ENCODE peak calls at places on chromosomes 3 and 15, in nine cellular contexts. One of them, this sample, is unnamed.

GRCh38 chr15:41334293-41335120 is 1.8 kb downstream of the NUSAP1 start:
- DNase-seq in LHCN-M2: no peak
- DNase-seq in stimulated activated CD8-positive, alpha-beta memory T cell treated with anti-CD3 and anti-CD28 coated beads, Interleukin-4, amount 100 ng/mL, for 24 hours: no peak
- DNase-seq in 8988T: no peak
- DNase-seq in left colon: no peak
- DNase-seq in NCI-H1092 treated with DMSO at 0.1 percent for 48 hours: no peak
- DNase-seq in amygdala: no peak
- DNase-seq in activated CD4-positive, CD25-positive, alpha-beta regulatory T cell treated with anti-CD3 and anti-CD28 coated beads, Interleukin-2, amount 50 U/mL, for 16 hours: no peak
- DNase-seq in tibial nerve: no peak
- DNase-seq in this sample: no peak

GRCh38 chr15:57820119-57820518 is 113.6 kb downstream of the POLR2M start:
- DNase-seq in activated CD4-positive, CD25-positive, alpha-beta regulatory T cell treated with anti-CD3 and anti-CD28 coated beads, Interleukin-2, amount 50 U/mL, for 16 hours: no peak
- DNase-seq in LHCN-M2: peak; percentile 84
- DNase-seq in stimulated activated CD8-positive, alpha-beta memory T cell treated with anti-CD3 and anti-CD28 coated beads, Interleukin-4, amount 100 ng/mL, for 24 hours: no peak
- DNase-seq in left colon: no peak
- DNase-seq in tibial nerve: no peak
- DNase-seq in 8988T: no peak
- DNase-seq in amygdala: no peak
- DNase-seq in NCI-H1092 treated with DMSO at 0.1 percent for 48 hours: no peak
- DNase-seq in this sample: no peak

GRCh38 chr3:106824856-106825255 is 552.4 kb upstream of the CCDC54 start:
- DNase-seq in activated CD4-positive, CD25-positive, alpha-beta regulatory T cell treated with anti-CD3 and anti-CD28 coated beads, Interleukin-2, amount 50 U/mL, for 16 hours: no peak
- DNase-seq in tibial nerve: no peak
- DNase-seq in left colon: no peak
- DNase-seq in amygdala: no peak
- DNase-seq in LHCN-M2: peak; percentile 86
- DNase-seq in NCI-H1092 treated with DMSO at 0.1 percent for 48 hours: no peak
- DNase-seq in stimulated activated CD8-positive, alpha-beta memory T cell treated with anti-CD3 and anti-CD28 coated beads, Interleukin-4, amount 100 ng/mL, for 24 hours: no peak
- DNase-seq in 8988T: no peak
- DNase-seq in this sample: no peak

GRCh38 chr3:4947028-4947427 is 32.2 kb upstream of the BHLHE40 start:
- DNase-seq in NCI-H1092 treated with DMSO at 0.1 percent for 48 hours: no peak
- DNase-seq in LHCN-M2: no peak
- DNase-seq in 8988T: no peak
- DNase-seq in left colon: no peak
- DNase-seq in stimulated activated CD8-positive, alpha-beta memory T cell treated with anti-CD3 and anti-CD28 coated beads, Interleukin-4, amount 100 ng/mL, for 24 hours: no peak
- DNase-seq in amygdala: no peak
- DNase-seq in activated CD4-positive, CD25-positive, alpha-beta regulatory T cell treated with anti-CD3 and anti-CD28 coated beads, Interleukin-2, amount 50 U/mL, for 16 hours: no peak
- DNase-seq in tibial nerve: no peak
- DNase-seq in this sample: no peak

GRCh38 chr3:37210230-37210629 is 35.8 kb upstream of the LRRFIP2 start:
- DNase-seq in LHCN-M2: peak; percentile 48
- DNase-seq in activated CD4-positive, CD25-positive, alpha-beta regulatory T cell treated with anti-CD3 and anti-CD28 coated beads, Interleukin-2, amount 50 U/mL, for 16 hours: no peak
- DNase-seq in tibial nerve: no peak
- DNase-seq in amygdala: no peak
- DNase-seq in left colon: no peak
- DNase-seq in NCI-H1092 treated with DMSO at 0.1 percent for 48 hours: no peak
- DNase-seq in 8988T: no peak
- DNase-seq in stimulated activated CD8-positive, alpha-beta memory T cell treated with anti-CD3 and anti-CD28 coated beads, Interleukin-4, amount 100 ng/mL, for 24 hours: no peak
- DNase-seq in this sample: no peak

GRCh38 chr3:38490288-38490860 is 5.8 kb upstream of the EXOG start:
- DNase-seq in 8988T: no peak
- DNase-seq in tibial nerve: no peak
- DNase-seq in activated CD4-positive, CD25-positive, alpha-beta regulatory T cell treated with anti-CD3 and anti-CD28 coated beads, Interleukin-2, amount 50 U/mL, for 16 hours: no peak
- DNase-seq in left colon: no peak
- DNase-seq in LHCN-M2: no peak
- DNase-seq in amygdala: no peak
- DNase-seq in stimulated activated CD8-positive, alpha-beta memory T cell treated with anti-CD3 and anti-CD28 coated beads, Interleukin-4, amount 100 ng/mL, for 24 hours: no peak
- DNase-seq in NCI-H1092 treated with DMSO at 0.1 percent for 48 hours: no peak
- DNase-seq in this sample: no peak

GRCh38 chr3:59607628-59608027 is 557.8 kb upstream of the CFAP20DC start:
- DNase-seq in tibial nerve: no peak
- DNase-seq in NCI-H1092 treated with DMSO at 0.1 percent for 48 hours: peak; percentile 65
- DNase-seq in activated CD4-positive, CD25-positive, alpha-beta regulatory T cell treated with anti-CD3 and anti-CD28 coated beads, Interleukin-2, amount 50 U/mL, for 16 hours: no peak
- DNase-seq in left colon: no peak
- DNase-seq in LHCN-M2: no peak
- DNase-seq in stimulated activated CD8-positive, alpha-beta memory T cell treated with anti-CD3 and anti-CD28 coated beads, Interleukin-4, amount 100 ng/mL, for 24 hours: no peak
- DNase-seq in 8988T: no peak
- DNase-seq in amygdala: no peak
- DNase-seq in this sample: peak; percentile 4

GRCh38 chr15:74821091-74821789 is 5.2 kb upstream of the CPLX3 start:
- DNase-seq in tibial nerve: no peak
- DNase-seq in activated CD4-positive, CD25-positive, alpha-beta regulatory T cell treated with anti-CD3 and anti-CD28 coated beads, Interleukin-2, amount 50 U/mL, for 16 hours: no peak
- DNase-seq in stimulated activated CD8-positive, alpha-beta memory T cell treated with anti-CD3 and anti-CD28 coated beads, Interleukin-4, amount 100 ng/mL, for 24 hours: no peak
- DNase-seq in LHCN-M2: no peak
- DNase-seq in 8988T: no peak
- DNase-seq in left colon: no peak
- DNase-seq in amygdala: no peak
- DNase-seq in NCI-H1092 treated with DMSO at 0.1 percent for 48 hours: no peak
- DNase-seq in this sample: no peak

GRCh38 chr15:48681274-48681840 is 35.8 kb upstream of the FBN1 start:
- DNase-seq in amygdala: no peak
- DNase-seq in NCI-H1092 treated with DMSO at 0.1 percent for 48 hours: no peak
- DNase-seq in activated CD4-positive, CD25-positive, alpha-beta regulatory T cell treated with anti-CD3 and anti-CD28 coated beads, Interleukin-2, amount 50 U/mL, for 16 hours: no peak
- DNase-seq in tibial nerve: no peak
- DNase-seq in stimulated activated CD8-positive, alpha-beta memory T cell treated with anti-CD3 and anti-CD28 coated beads, Interleukin-4, amount 100 ng/mL, for 24 hours: no peak
- DNase-seq in 8988T: no peak
- DNase-seq in left colon: no peak
- DNase-seq in LHCN-M2: no peak
- DNase-seq in this sample: no peak

GRCh38 chr3:11131371-11131770 is 22.9 kb upstream of the HRH1 start:
- DNase-seq in LHCN-M2: no peak
- DNase-seq in NCI-H1092 treated with DMSO at 0.1 percent for 48 hours: no peak
- DNase-seq in amygdala: no peak
- DNase-seq in 8988T: no peak
- DNase-seq in stimulated activated CD8-positive, alpha-beta memory T cell treated with anti-CD3 and anti-CD28 coated beads, Interleukin-4, amount 100 ng/mL, for 24 hours: no peak
- DNase-seq in left colon: no peak
- DNase-seq in tibial nerve: no peak
- DNase-seq in activated CD4-positive, CD25-positive, alpha-beta regulatory T cell treated with anti-CD3 and anti-CD28 coated beads, Interleukin-2, amount 50 U/mL, for 16 hours: no peak
- DNase-seq in this sample: no peak

GRCh38 chr3:134357914-134358811 is 16.1 kb downstream of the AMOTL2 start:
- DNase-seq in left colon: peak; percentile 24
- DNase-seq in 8988T: no peak
- DNase-seq in stimulated activated CD8-positive, alpha-beta memory T cell treated with anti-CD3 and anti-CD28 coated beads, Interleukin-4, amount 100 ng/mL, for 24 hours: no peak
- DNase-seq in activated CD4-positive, CD25-positive, alpha-beta regulatory T cell treated with anti-CD3 and anti-CD28 coated beads, Interleukin-2, amount 50 U/mL, for 16 hours: no peak
- DNase-seq in NCI-H1092 treated with DMSO at 0.1 percent for 48 hours: no peak
- DNase-seq in tibial nerve: no peak
- DNase-seq in LHCN-M2: peak; percentile 98
- DNase-seq in amygdala: no peak
- DNase-seq in this sample: peak; percentile 41